ENCODE peak calls at places on chromosome 13, in seven cellular contexts. E, V, Z, P, N, F and K are unnamed samples.

GRCh38 chr13:75486146-75486545 is 4.2 kb upstream of the TBC1D4 start:
- DNase-seq in Z (no peak), V (no peak), E (peak; percentile 3), N (no peak), P (peak; percentile 59), F (no peak), K (no peak)

GRCh38 chr13:52849727-52850395 is 1.4 kb upstream of the PCDH8 start:
- DNase-seq in Z (no peak), N (no peak), E (peak; percentile 40), V (no peak), P (peak; percentile 61), F (no peak), K (no peak)

GRCh38 chr13:96900992-96901391 is 93.3 kb downstream of the OXGR1 start:
- DNase-seq in V (no peak), Z (no peak), E (no peak), P (peak; percentile 72), N (no peak), F (no peak), K (no peak)

GRCh38 chr13:71260246-71260645 is 606.8 kb downstream of the DACH1 start:
- DNase-seq in F (no peak), N (no peak), V (no peak), P (no peak), E (no peak), Z (no peak), K (no peak)

GRCh38 chr13:105037064-105037463 is 1498.4 kb downstream of the EFNB2 start:
- DNase-seq in E (no peak), N (no peak), Z (no peak), V (no peak), F (no peak), P (no peak), K (no peak)

GRCh38 chr13:67023088-67023893 is 206.8 kb downstream of the PCDH9 start:
- DNase-seq in Z (no peak), E (peak; percentile 54), P (no peak), F (no peak), N (no peak), V (peak; percentile 88), K (no peak)

GRCh38 chr13:21147827-21148226 is 28.5 kb downstream of the SKA3 start:
- DNase-seq in V (no peak), F (no peak), N (no peak), P (no peak), E (no peak), Z (no peak), K (no peak)

GRCh38 chr13:20405691-20406090 is 120.0 kb downstream of the CRYL1 start:
- DNase-seq in Z (no peak), N (no peak), F (no peak), P (peak; percentile 83), E (peak; percentile 72), V (no peak), K (no peak)

GRCh38 chr13:34863360-34864135 is 78.5 kb upstream of the NBEA start:
- DNase-seq in Z (no peak), P (no peak), F (no peak), E (no peak), V (peak; percentile 74), N (peak; percentile 8), K (no peak)

GRCh38 chr13:48302920-48303330 is 626 bp upstream of the RB1 start:
- DNase-seq in N (no peak), P (no peak), E (no peak), Z (no peak), F (no peak), V (no peak), K (no peak)

GRCh38 chr13:97182065-97182890 is 39.9 kb upstream of the MBNL2 start:
- DNase-seq in Z (no peak), P (no peak), E (no peak), V (no peak), F (no peak), N (no peak), K (no peak)

GRCh38 chr13:35566340-35566739 is 89.9 kb upstream of the MAB21L1 start:
- DNase-seq in P (no peak), Z (no peak), F (no peak), E (no peak), V (no peak), N (no peak), K (no peak)

GRCh38 chr13:36559388-36559787 is 114.4 kb upstream of the SERTM1 start:
- DNase-seq in Z (no peak), V (no peak), E (no peak), P (no peak), F (no peak), N (no peak), K (no peak)

GRCh38 chr13:74226791-74227475 is 92.7 kb upstream of the KLF12 start:
- DNase-seq in E (no peak), N (no peak), V (peak; percentile 87), P (no peak), Z (no peak), F (no peak), K (no peak)

GRCh38 chr13:94712287-94712811 is at the start of gene SOX21:
- DNase-seq in Z (no peak), F (no peak), E (peak; percentile 87), P (peak; percentile 78), V (peak; percentile 39), N (no peak), K (no peak)

GRCh38 chr13:61531383-61532065 is 115.9 kb upstream of the PCDH20 start:
- DNase-seq in F (no peak), E (no peak), P (no peak), Z (no peak), V (no peak), N (no peak), K (no peak)

GRCh38 chr13:90448466-90449037 is 898.9 kb upstream of the MIR17HG start:
- DNase-seq in P (no peak), Z (no peak), E (no peak), V (no peak), N (no peak), F (no peak), K (no peak)

GRCh38 chr13:42027286-42027685 is 21.2 kb upstream of the DGKH start:
- DNase-seq in P (no peak), Z (no peak), F (no peak), E (no peak), V (no peak), N (no peak), K (no peak)

GRCh38 chr13:73194310-73194709 is 135.5 kb downstream of the KLF5 start:
- DNase-seq in F (no peak), P (no peak), V (no peak), E (no peak), Z (no peak), N (no peak), K (no peak)

DNA sequence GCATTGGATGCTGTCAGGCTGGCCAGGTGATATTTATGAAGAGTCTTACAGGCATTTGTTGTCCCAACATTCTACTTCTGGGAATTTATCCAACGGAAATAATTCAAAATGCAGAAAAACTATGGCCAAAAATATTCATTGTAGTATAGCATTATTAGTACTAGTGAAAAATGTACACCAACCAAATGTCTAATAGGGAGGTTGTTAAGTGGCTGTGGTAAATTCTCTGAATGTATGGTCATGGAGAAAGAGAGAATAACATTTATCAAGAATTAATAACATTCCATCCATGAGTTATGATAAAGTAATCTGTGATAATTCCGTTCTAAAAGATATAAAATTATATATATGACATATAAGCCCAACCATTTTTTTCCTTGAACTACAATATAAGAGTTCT is 38.7 kb upstream of the GAS6 start:
- DNase-seq in Z (no peak), V (no peak), N (no peak), E (no peak), P (no peak), F (no peak), K (no peak)
- H3K27ac ChIP-seq in Z (no peak overlapping the region), V (no peak overlapping the region), N (no peak overlapping the region), E (no peak overlapping the region), P (no peak overlapping the region), F (no peak overlapping the region), K (no peak overlapping the region)

DNA sequence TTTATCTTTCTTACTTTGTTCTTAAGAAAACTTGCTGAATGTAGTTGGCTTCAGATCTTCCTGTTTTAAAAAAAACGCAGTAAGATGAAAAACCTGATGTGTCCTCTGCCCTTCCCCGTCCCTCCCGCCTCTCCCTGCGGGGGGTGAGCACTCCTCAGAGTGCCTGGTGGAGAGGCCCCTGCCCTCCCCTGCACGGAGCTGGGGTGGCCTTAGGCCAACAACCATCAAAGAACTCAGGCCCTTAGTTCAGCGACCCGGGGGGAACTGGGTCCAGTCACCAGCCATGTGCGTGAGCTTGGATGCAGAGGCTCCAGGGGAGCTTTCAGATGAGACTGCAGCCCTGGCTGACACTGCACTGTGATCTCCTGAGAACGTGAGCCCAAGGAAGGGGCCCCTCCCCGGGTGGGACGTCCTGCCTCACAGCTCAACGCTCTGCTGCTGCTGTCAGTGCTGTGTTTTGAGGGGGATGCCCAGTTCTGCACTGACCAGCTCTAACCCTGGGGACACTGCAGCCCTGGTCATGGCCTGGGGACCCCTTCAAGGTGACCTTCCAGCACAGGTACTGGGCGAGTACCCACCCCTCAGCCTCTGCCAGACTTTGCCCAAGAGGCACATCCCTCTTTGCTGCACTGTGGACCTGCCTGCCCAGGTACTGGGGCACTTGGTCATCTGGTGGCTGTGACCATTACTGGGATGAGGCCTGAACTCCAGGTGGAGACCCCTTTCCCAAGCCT is 42.7 kb downstream of the ANKRD10 start:
- DNase-seq in N (no peak), P (peak; percentile 49), E (no peak), F (no peak), Z (no peak), V (no peak), K (no peak)
- H3K4me1 ChIP-seq in N (peaks cover 24% of the 10 kb centered on the region), P (no peaks in the 10 kb centered on the region), E (peaks cover 8% of the 10 kb centered on the region), F (peaks cover 40% of the 10 kb centered on the region), Z (peaks cover 14% of the 10 kb centered on the region), V (peaks cover 19% of the 10 kb centered on the region), K (peaks cover 3% of the 10 kb centered on the region)

GRCh38 chr13:49539746-49540145 is 44.0 kb downstream of the PHF11 start:
- DNase-seq in E (no peak), N (no peak), P (no peak), V (no peak), Z (no peak), F (no peak), K (no peak)

GRCh38 chr13:49539313-49539712 is 43.6 kb downstream of the PHF11 start:
- DNase-seq in E (no peak), P (no peak), V (no peak), F (no peak), Z (no peak), N (no peak), K (no peak)

GRCh38 chr13:49543656-49544055 is 41.7 kb downstream of the RCBTB1 start:
- DNase-seq in V (no peak), P (no peak), N (no peak), F (no peak), Z (no peak), E (no peak), K (no peak)

GRCh38 chr13:49538404-49538803 is 42.7 kb downstream of the PHF11 start:
- DNase-seq in V (no peak), N (no peak), E (no peak), P (no peak), F (no peak), Z (no peak), K (no peak)

DNA sequence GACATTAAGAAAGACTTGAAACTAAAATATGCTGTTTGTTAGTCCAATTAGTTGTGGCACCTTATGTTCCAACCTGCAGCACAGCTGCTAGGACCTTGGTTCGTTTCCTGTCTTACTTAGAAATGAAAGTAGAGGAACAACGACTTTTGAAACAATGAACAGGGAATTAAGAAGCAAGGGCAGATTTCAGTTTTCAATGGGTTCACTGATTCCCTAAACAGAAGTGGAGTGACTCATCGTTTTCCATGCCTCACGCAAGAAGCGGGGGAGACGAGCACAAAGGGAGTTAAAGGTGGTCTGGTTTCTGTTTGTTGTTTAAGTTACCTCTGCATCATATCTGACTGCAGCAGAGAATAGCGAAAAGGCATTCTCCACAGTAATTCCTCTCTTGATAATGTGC is 44.8 kb downstream of the PHF11 start:
- DNase-seq in F (no peak), V (peak; percentile 9), Z (no peak), P (no peak), N (no peak), E (peak; percentile 5), K (no peak)
- H3K4me3 ChIP-seq in F (peak overlapping the region; percentile 21), V (no peak overlapping the region), Z (peak overlapping the region; percentile 13), P (no peak overlapping the region), N (peak overlapping the region; percentile 13), E (no peak overlapping the region), K (peak overlapping the region; percentile 18)

GRCh38 chr13:32829676-32830091 is 186.5 kb upstream of the KL start:
- DNase-seq in V (peak; percentile 29), Z (no peak), E (no peak), F (no peak), P (peak; percentile 83), N (no peak), K (no peak)
- H3K27ac ChIP-seq in V (no peak overlapping the region), Z (no peak overlapping the region), E (no peak overlapping the region), F (no peak overlapping the region), P (peak overlapping the region; percentile 29), N (no peak overlapping the region), K (no peak overlapping the region)